ENCODE peak calls at places on chromosomes 13 and 19, in six cellular contexts. F, C, N, L, M and R are unnamed samples.

GRCh38 chr19:4064073-4064550 is 2.6 kb downstream of the ZBTB7A start:
- DNase-seq in F (no peak), C (peak; percentile 47), N (no peak), L (no peak), M (no peak), R (no peak)

GRCh38 chr19:29596885-29597525 is 9.1 kb upstream of the POP4 start:
- DNase-seq in F (no peak), C (peak; percentile 59), N (no peak), L (no peak), M (peak; percentile 33), R (no peak)

GRCh38 chr13:44303681-44304432 is 69.8 kb upstream of the SERP2 start:
- DNase-seq in F (no peak), C (no peak), N (no peak), L (peak; percentile 58), M (no peak), R (no peak)

GRCh38 chr19:44694184-44694579 is 4.8 kb upstream of the CEACAM16 start:
- DNase-seq in F (no peak), C (no peak), N (no peak), L (no peak), M (no peak), R (no peak)

GRCh38 chr13:60613080-60613479 is 216.1 kb downstream of the TDRD3 start:
- DNase-seq in F (no peak), C (no peak), N (no peak), L (no peak), M (no peak), R (no peak)

GRCh38 chr19:1279261-1279660 is 3.9 kb downstream of the FAM174C start:
- DNase-seq in F (no peak), C (no peak), N (no peak), L (no peak), M (no peak), R (no peak)

GRCh38 chr19:19817357-19817756 is 4.2 kb downstream of the ZNF506 start:
- DNase-seq in F (no peak), C (no peak), N (no peak), L (no peak), M (no peak), R (no peak)

GRCh38 chr19:43527860-43528622 is 1.0 kb upstream of the ETHE1 start:
- DNase-seq in F (peak; percentile 54), C (no peak), N (no peak), L (no peak), M (no peak), R (no peak)

GRCh38 chr13:52195052-52195837 is 35.8 kb upstream of the NEK3 start:
- DNase-seq in F (peak; percentile 50), C (peak; percentile 20), N (peak; percentile 74), L (peak; percentile 86), M (peak; percentile 12), R (peak; percentile 51)

GRCh38 chr19:2426661-2427322 is 594 bp downstream of the TIMM13 start:
- DNase-seq in F (no peak), C (peak; percentile 79), N (peak; percentile 50), L (peak; percentile 61), M (peak; percentile 50), R (peak; percentile 77)

DNA sequence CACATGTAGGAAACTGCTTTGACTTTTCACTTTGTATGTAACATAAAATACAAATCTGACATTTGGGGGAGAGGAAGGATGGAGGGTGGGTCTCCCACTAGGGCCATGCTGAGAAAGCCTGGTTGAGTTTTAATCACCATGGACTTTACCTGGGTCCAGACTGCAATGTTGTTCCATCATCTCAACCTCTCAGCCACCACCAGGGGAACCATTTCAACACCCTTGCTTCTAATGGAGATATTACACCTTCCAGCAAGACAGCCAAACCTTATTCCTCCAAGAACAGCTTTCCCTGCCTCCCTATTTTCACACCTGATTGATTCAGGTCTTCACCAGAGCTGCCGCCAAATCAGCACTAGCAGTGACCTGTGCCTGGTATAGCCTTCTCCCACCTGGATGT is 56.0 kb downstream of the ZAR1L start:
- DNase-seq in F (no peak), C (no peak), N (no peak), L (no peak), M (no peak), R (no peak)
- TF ChIP-seq CTCF in F (no peak), C (peak; percentile 29), N (no peak), L (no peak), M (no peak), R (no peak)

GRCh38 chr13:81636120-81636519 is 1295.2 kb upstream of the SPRY2 start:
- DNase-seq in F (no peak), C (no peak), N (no peak), L (no peak), M (no peak), R (no peak)

GRCh38 chr13:81639984-81640582 is 1299.2 kb upstream of the SPRY2 start:
- DNase-seq in F (no peak), C (peak; percentile 7), N (no peak), L (no peak), M (peak; percentile 8), R (peak; percentile 20)
- TF ChIP-seq CTCF in F (peak; percentile 20), C (peak; percentile 65), N (no peak), L (peak; percentile 48), M (peak; percentile 73), R (peak; percentile 83)

GRCh38 chr13:112486386-112487126 is 101.4 kb downstream of the TUBGCP3 start:
- DNase-seq in F (no peak), C (peak; percentile 4), N (no peak), L (no peak), M (no peak), R (peak; percentile 46)
- TF ChIP-seq CTCF in F (no peak), C (no peak), N (no peak), L (no peak), M (no peak), R (no peak)

DNA sequence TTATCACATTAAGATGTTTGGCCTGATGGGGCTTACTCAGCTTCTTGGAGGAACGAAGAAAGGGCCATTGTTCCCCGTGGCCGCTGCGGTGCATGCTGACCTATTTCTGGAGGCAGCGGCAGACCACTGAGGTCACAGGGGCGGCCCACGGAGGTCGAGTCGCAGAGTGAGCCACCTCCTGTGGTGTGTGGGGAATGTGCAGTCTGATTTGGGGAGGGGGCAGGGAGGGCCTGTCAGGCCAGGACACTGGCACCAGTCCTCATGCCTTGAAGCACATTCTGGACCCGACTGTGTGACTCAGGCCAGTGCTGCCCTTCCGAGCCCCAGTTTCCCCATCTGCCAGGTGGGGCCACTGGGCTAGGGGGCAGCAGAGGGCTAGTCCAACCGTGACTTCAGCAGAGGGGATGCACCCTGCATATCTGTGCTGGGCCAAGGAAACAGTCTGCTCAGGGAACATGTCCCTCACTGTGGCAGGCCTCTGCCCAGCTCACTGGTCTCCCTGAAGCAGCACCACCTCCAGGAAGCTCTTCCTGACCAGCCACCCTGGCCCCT is 6.3 kb downstream of the SLC7A10 start:
- DNase-seq in F (no peak), C (peak; percentile 62), N (no peak), L (no peak), M (no peak), R (no peak)
- TF ChIP-seq CTCF in F (peak; percentile 31), C (peak; percentile 49), N (no peak), L (no peak), M (no peak), R (no peak)